ENCODE peak calls at places on chromosomes 7 and 10, in seven cellular contexts. O is lower lobe of right lung; S is left ventricle myocardium inferior; B is Panc1; Y is MCF 10A; H is neural crest cell; C is stimulated activated effector memory CD8-positive, alpha-beta T cell treated with anti-CD3 and anti-CD28 coated beads, Interleukin-12 subunit alpha, Interleukin-12 subunit beta, amount 100 ng/mL, for 72 hours. F is an unnamed sample.

GRCh38 chr10:29598861-29599311 is 35.9 kb downstream of the SVIL start:
- DNase-seq in S (no peak), Y (no peak), C (no peak), B (no peak), O (no peak), H (no peak), F (no peak)

GRCh38 chr10:49388161-49388560 is 7.7 kb downstream of the DRGX start:
- DNase-seq in B (no peak), S (no peak), O (no peak), Y (no peak), H (no peak), C (no peak), F (no peak)

GRCh38 chr10:101566333-101567164 is 21.5 kb downstream of the POLL start:
- DNase-seq in S (no peak), O (no peak), C (no peak), Y (no peak), B (no peak), H (no peak), F (no peak)

GRCh38 chr7:33072471-33072870 is 9.9 kb upstream of the NT5C3A start:
- DNase-seq in B (no peak), Y (peak; percentile 28), S (no peak), O (no peak), C (no peak), H (no peak), F (no peak)

GRCh38 chr10:69786791-69787190 is 14.9 kb upstream of the COL13A1 start:
- DNase-seq in C (no peak), B (no peak), O (no peak), H (no peak), S (no peak), Y (peak; percentile 41), F (no peak)

GRCh38 chr7:27115161-27116018 is 12.9 kb upstream of the HOXA2 start:
- DNase-seq in B (no peak), O (no peak), C (no peak), S (no peak), Y (peak; percentile 81), H (no peak), F (no peak)

GRCh38 chr7:33933611-33934281 is 28.4 kb downstream of the BMPER start:
- DNase-seq in B (peak; percentile 70), Y (peak; percentile 54), C (no peak), H (no peak), O (no peak), S (no peak), F (no peak)

GRCh38 chr10:101014966-101015581 is 15.5 kb downstream of the LZTS2 start:
- DNase-seq in B (no peak), Y (peak; percentile 85), S (no peak), H (no peak), O (no peak), C (no peak), F (no peak)

GRCh38 chr7:2661602-2662272 is 26.3 kb upstream of the AMZ1 start:
- DNase-seq in S (no peak), O (no peak), Y (no peak), B (no peak), H (no peak), C (no peak), F (no peak)

GRCh38 chr10:99784025-99784730 is 1.7 kb downstream of the ABCC2 start:
- DNase-seq in O (no peak), S (no peak), Y (peak; percentile 83), C (no peak), H (no peak), B (no peak), F (no peak)

GRCh38 chr7:155549226-155549625 is 2.9 kb upstream of the CNPY1 start:
- DNase-seq in H (no peak), S (no peak), B (no peak), C (no peak), O (no peak), Y (no peak), F (no peak)

GRCh38 chr10:72691470-72692056 is 380 bp upstream of the MCU start:
- DNase-seq in S (no peak), B (peak; percentile 77), O (no peak), Y (peak; percentile 96), C (no peak), H (no peak), F (no peak)

GRCh38 chr10:12193193-12193592 is 2.5 kb downstream of the NUDT5 start:
- DNase-seq in O (no peak), C (no peak), Y (peak; percentile 65), S (no peak), H (no peak), B (no peak), F (no peak)

GRCh38 chr10:124672181-124672638 is 72.0 kb downstream of the FAM53B start:
- DNase-seq in S (no peak), O (peak; percentile 39), Y (no peak), C (no peak), H (no peak), B (no peak), F (no peak)

GRCh38 chr10:97222346-97222961 is 36.7 kb upstream of the SLIT1 start:
- DNase-seq in C (no peak), Y (no peak), B (no peak), O (no peak), S (no peak), H (peak; percentile 30), F (no peak)

GRCh38 chr10:101301111-101301731 is 52.7 kb upstream of the BTRC start:
- DNase-seq in H (no peak), C (no peak), B (no peak), S (no peak), O (no peak), Y (peak; percentile 80), F (no peak)

GRCh38 chr10:120979435-120980315 is 128.5 kb downstream of the WDR11 start:
- DNase-seq in S (no peak), O (peak; percentile 90), Y (no peak), C (peak; percentile 48), B (no peak), H (peak; percentile 40), F (no peak)

GRCh38 chr7:41319601-41320000 is 383.3 kb downstream of the INHBA start:
- DNase-seq in S (no peak), Y (no peak), B (no peak), H (no peak), C (no peak), O (no peak), F (no peak)

GRCh38 chr7:45469103-45469502 is 105.1 kb upstream of the ADCY1 start:
- DNase-seq in O (no peak), S (no peak), Y (peak; percentile 36), B (no peak), C (no peak), H (no peak), F (no peak)

GRCh38 chr7:131106681-131107342 is 220.9 kb upstream of the MKLN1 start:
- DNase-seq in C (peak; percentile 81), B (no peak), S (peak; percentile 42), O (peak; percentile 65), H (no peak), Y (peak; percentile 50), F (no peak)

GRCh38 chr10:129525408-129525807 is 58.4 kb downstream of the MGMT start:
- DNase-seq in Y (peak; percentile 56), S (no peak), B (no peak), C (no peak), H (no peak), O (no peak), F (no peak)

GRCh38 chr7:156907656-156908055 is 14.7 kb upstream of the LMBR1 start:
- DNase-seq in Y (peak; percentile 93), B (no peak), O (no peak), S (no peak), H (no peak), C (no peak), F (peak; percentile 32)

GRCh38 chr7:30062587-30062986 is 34.4 kb downstream of the PLEKHA8 start:
- DNase-seq in B (peak; percentile 17), H (no peak), C (no peak), O (no peak), S (no peak), Y (peak; percentile 57), F (peak; percentile 16)

GRCh38 chr7:158431941-158432347 is 155.7 kb downstream of the PTPRN2 start:
- DNase-seq in C (no peak), H (no peak), B (peak; percentile 65), O (peak; percentile 66), Y (peak; percentile 100), S (peak; percentile 41), F (no peak)

GRCh38 chr10:64635906-64636305 is 1114.7 kb downstream of the REEP3 start:
- DNase-seq in B (no peak), S (no peak), H (no peak), Y (no peak), O (no peak), C (no peak), F (no peak)

GRCh38 chr10:118668228-118668952 is 72.9 kb upstream of the PRLHR start:
- DNase-seq in B (no peak), H (no peak), O (no peak), C (no peak), S (no peak), Y (no peak), F (no peak)

GRCh38 chr10:79159785-79160184 is 91.0 kb downstream of the ZMIZ1 start:
- DNase-seq in Y (no peak), B (no peak), H (no peak), O (no peak), C (no peak), S (peak; percentile 76), F (no peak)

GRCh38 chr7:158868754-158869410 is 12.5 kb downstream of the DYNC2I1 start:
- DNase-seq in S (no peak), H (no peak), Y (no peak), B (no peak), C (no peak), O (no peak), F (no peak)

GRCh38 chr10:124943301-124944092 is 1.6 kb downstream of the ZRANB1 start:
- DNase-seq in S (no peak), Y (peak; percentile 33), B (peak; percentile 83), C (no peak), O (no peak), H (no peak), F (no peak)

GRCh38 chr10:58587676-58588075 is 75.0 kb downstream of the BICC1 start:
- DNase-seq in S (no peak), C (no peak), B (no peak), Y (no peak), H (no peak), O (no peak), F (no peak)

GRCh38 chr7:28411876-28412662 is at the start of gene CREB5:
- DNase-seq in H (no peak), C (no peak), O (no peak), S (no peak), Y (no peak), B (no peak), F (no peak)

GRCh38 chr10:3825862-3826351 is 40.9 kb upstream of the KLF6 start:
- DNase-seq in O (no peak), C (no peak), S (no peak), B (no peak), H (no peak), Y (no peak), F (no peak)

GRCh38 chr7:94972296-94972695 is 64.9 kb downstream of the PPP1R9A start:
- DNase-seq in H (no peak), O (no peak), C (no peak), Y (no peak), S (no peak), B (peak; percentile 32), F (no peak)

GRCh38 chr7:145779165-145779564 is 337.4 kb upstream of the CNTNAP2 start:
- DNase-seq in Y (no peak), B (no peak), S (no peak), O (no peak), H (no peak), C (no peak), F (no peak)

GRCh38 chr10:106387063-106387462 is 777.4 kb downstream of the SORCS1 start:
- DNase-seq in C (no peak), H (no peak), B (no peak), S (no peak), Y (peak; percentile 38), O (no peak), F (no peak)

GRCh38 chr10:47323636-47324299 is 1.5 kb downstream of the GDF2 start:
- DNase-seq in H (no peak), S (no peak), Y (no peak), B (no peak), O (no peak), C (no peak), F (no peak)